ENCODE peak calls at places on chromosomes 13 and 19, in ten cellular contexts. M is neural crest cell, L is GM13976, K is ovary, J is stomach, D is heart right ventricle, Y is cardiac muscle cell, F is omental fat pad, E is kidney epithelial cell, O is AG10803. I is an unnamed sample.

GRCh38 chr19:51398096-51398704 is 7.8 kb upstream of the C19orf84 start:
- DNase-seq in F (no peak), O (peak), Y (peak), J (no peak), L (no peak), D (no peak), E (no peak), K (no peak), M (no peak), I (peak)

GRCh38 chr19:38494379-38494778 is 60.9 kb downstream of the RYR1 start:
- DNase-seq in E (no peak), D (no peak), K (no peak), Y (no peak), M (no peak), O (no peak), J (no peak), F (no peak), L (no peak), I (no peak)

GRCh38 chr19:18294467-18294864 is 13.0 kb upstream of the JUND start:
- DNase-seq in M (no peak), K (peak), D (no peak), F (no peak), Y (no peak), O (no peak), J (peak), E (no peak), L (peak), I (no peak)

GRCh38 chr13:95710313-95710712 is 33.4 kb downstream of the DNAJC3 start:
- DNase-seq in F (no peak), K (no peak), L (no peak), J (no peak), D (no peak), Y (no peak), O (peak), M (no peak), E (no peak), I (peak)

GRCh38 chr19:40592170-40592569 is 9.0 kb upstream of the LTBP4 start:
- DNase-seq in E (no peak), M (no peak), J (no peak), D (no peak), L (peak), F (no peak), Y (peak), K (no peak), O (peak), I (peak)

GRCh38 chr19:6056801-6057650 is 53.3 kb downstream of the RFX2 start:
- DNase-seq in L (no peak), O (peak), K (peak), Y (no peak), E (peak), F (peak), J (peak), D (peak), M (no peak), I (peak)

GRCh38 chr19:27796073-27796472 is 1416.9 kb downstream of the UQCRFS1 start:
- DNase-seq in J (no peak), O (no peak), L (no peak), F (no peak), K (no peak), D (no peak), Y (no peak), M (no peak), E (no peak), I (no peak)

GRCh38 chr13:69092615-69093322 is 1014.9 kb upstream of the ATXN8OS start:
- DNase-seq in M (no peak), F (no peak), J (no peak), O (no peak), E (no peak), L (no peak), Y (no peak), K (no peak), D (no peak), I (no peak)

GRCh38 chr19:58009666-58010301 is 7.2 kb upstream of the ZNF606 start:
- DNase-seq in L (peak), K (peak), F (no peak), E (peak), Y (peak), M (no peak), O (peak), J (peak), D (peak), I (peak)

GRCh38 chr13:75801388-75801787 is 165.3 kb downstream of the LMO7 start:
- DNase-seq in J (no peak), E (no peak), M (no peak), Y (no peak), K (no peak), F (no peak), D (no peak), O (no peak), L (no peak), I (no peak)

GRCh38 chr19:42468273-42468796 is 25.6 kb upstream of the CXCL17 start:
- DNase-seq in L (no peak), D (no peak), K (no peak), J (no peak), E (no peak), Y (no peak), F (no peak), O (peak), M (no peak), I (peak)

GRCh38 chr13:102856603-102857002 is 10.8 kb downstream of the ERCC5 start:
- DNase-seq in O (peak), F (no peak), K (no peak), Y (no peak), D (peak), L (no peak), M (no peak), J (peak), E (no peak), I (peak)

GRCh38 chr13:51523082-51523518 is 61.2 kb upstream of the WDFY2 start:
- DNase-seq in M (no peak), D (no peak), L (no peak), J (no peak), O (peak), K (no peak), Y (no peak), E (peak), F (no peak), I (peak)

GRCh38 chr19:46378268-46378667 is 31.4 kb downstream of the PPP5C start:
- DNase-seq in K (no peak), E (no peak), M (no peak), Y (no peak), L (no peak), F (no peak), J (no peak), D (no peak), O (peak), I (no peak)

GRCh38 chr13:25988655-25989054 is 63.2 kb downstream of the SHISA2 start:
- DNase-seq in M (no peak), F (no peak), L (no peak), D (no peak), Y (no peak), E (no peak), J (no peak), O (no peak), K (no peak), I (no peak)

GRCh38 chr19:27742041-27742440 is 1470.9 kb downstream of the UQCRFS1 start:
- DNase-seq in E (no peak), O (no peak), D (no peak), L (no peak), K (no peak), J (no peak), Y (no peak), M (no peak), F (no peak), I (no peak)

GRCh38 chr13:20869540-20869939 is 33.0 kb downstream of the XPO4 start:
- DNase-seq in L (no peak), K (no peak), J (no peak), O (peak), Y (no peak), E (no peak), M (no peak), D (no peak), F (no peak), I (no peak)

GRCh38 chr13:113756441-113757097 is 2.5 kb upstream of the TMEM255B start:
- DNase-seq in K (peak), O (no peak), M (no peak), Y (no peak), L (no peak), J (no peak), D (no peak), F (no peak), E (no peak), I (peak)

GRCh38 chr13:27578121-27579030 is 42.0 kb downstream of the LNX2 start:
- DNase-seq in D (no peak), O (peak), L (no peak), J (no peak), K (no peak), E (no peak), M (no peak), F (no peak), Y (no peak), I (peak)

GRCh38 chr19:13583753-13584152 is 77.5 kb upstream of the CACNA1A start:
- DNase-seq in Y (no peak), E (no peak), L (no peak), O (no peak), F (no peak), D (no peak), J (no peak), M (no peak), K (no peak), I (no peak)

GRCh38 chr19:13583114-13583513 is 76.8 kb upstream of the CACNA1A start:
- DNase-seq in K (no peak), J (no peak), F (no peak), L (no peak), M (no peak), E (no peak), O (no peak), D (no peak), Y (no peak), I (no peak)

GRCh38 chr19:13574933-13575332 is 68.7 kb upstream of the CACNA1A start:
- DNase-seq in F (no peak), J (no peak), O (peak), D (no peak), L (no peak), M (peak), E (no peak), K (no peak), Y (peak), I (no peak)

GRCh38 chr19:13576726-13577125 is 70.4 kb upstream of the CACNA1A start:
- DNase-seq in Y (no peak), E (no peak), D (no peak), O (no peak), M (no peak), L (no peak), K (no peak), F (no peak), J (no peak), I (no peak)

GRCh38 chr19:13579388-13580060 is 73.2 kb upstream of the CACNA1A start:
- DNase-seq in D (no peak), E (no peak), F (no peak), O (peak), Y (no peak), K (no peak), M (no peak), L (no peak), J (no peak), I (no peak)
- TF ChIP-seq CTCF in D (no peak), E (no peak), F (no peak), O (peak), Y (no peak), K (no peak), M (no peak), L (no peak), J (no peak), I (no peak)

GRCh38 chr13:64912141-64912540 is 2318.0 kb downstream of the PCDH9 start:
- DNase-seq in L (no peak), J (no peak), F (no peak), E (peak), Y (no peak), K (no peak), M (no peak), O (peak), D (no peak), I (peak)
- TF ChIP-seq CTCF in L (no peak), J (no peak), F (no peak), E (no peak), Y (no peak), K (no peak), M (no peak), O (no peak), D (no peak), I (no peak)

GRCh38 chr13:97559030-97559429 is 125.1 kb downstream of the RAP2A start:
- DNase-seq in D (no peak), Y (no peak), O (no peak), F (no peak), M (no peak), E (no peak), J (no peak), K (no peak), L (no peak), I (peak)

GRCh38 chr13:97559981-97560380 is 126.0 kb downstream of the RAP2A start:
- DNase-seq in O (no peak), Y (no peak), E (no peak), D (no peak), L (no peak), F (no peak), K (no peak), J (no peak), M (no peak), I (no peak)

GRCh38 chr13:97549201-97549600 is 115.2 kb downstream of the RAP2A start:
- DNase-seq in M (no peak), L (no peak), F (no peak), D (no peak), J (no peak), O (no peak), K (no peak), Y (no peak), E (no peak), I (no peak)

GRCh38 chr13:97555034-97555433 is 121.1 kb downstream of the RAP2A start:
- DNase-seq in J (no peak), F (no peak), E (no peak), O (no peak), K (no peak), Y (no peak), D (no peak), M (no peak), L (no peak), I (no peak)
- TF ChIP-seq CTCF in J (no peak), F (no peak), E (no peak), O (no peak), K (no peak), Y (no peak), D (no peak), M (no peak), L (no peak), I (no peak)

GRCh38 chr13:100547805-100548204 is 40.8 kb downstream of the GGACT start:
- DNase-seq in J (no peak), F (no peak), Y (peak), L (no peak), K (no peak), O (peak), E (no peak), M (no peak), D (no peak), I (peak)
- TF ChIP-seq CTCF in J (no peak), F (no peak), Y (no peak), L (no peak), K (no peak), O (no peak), E (no peak), M (no peak), D (no peak), I (no peak)

DNA sequence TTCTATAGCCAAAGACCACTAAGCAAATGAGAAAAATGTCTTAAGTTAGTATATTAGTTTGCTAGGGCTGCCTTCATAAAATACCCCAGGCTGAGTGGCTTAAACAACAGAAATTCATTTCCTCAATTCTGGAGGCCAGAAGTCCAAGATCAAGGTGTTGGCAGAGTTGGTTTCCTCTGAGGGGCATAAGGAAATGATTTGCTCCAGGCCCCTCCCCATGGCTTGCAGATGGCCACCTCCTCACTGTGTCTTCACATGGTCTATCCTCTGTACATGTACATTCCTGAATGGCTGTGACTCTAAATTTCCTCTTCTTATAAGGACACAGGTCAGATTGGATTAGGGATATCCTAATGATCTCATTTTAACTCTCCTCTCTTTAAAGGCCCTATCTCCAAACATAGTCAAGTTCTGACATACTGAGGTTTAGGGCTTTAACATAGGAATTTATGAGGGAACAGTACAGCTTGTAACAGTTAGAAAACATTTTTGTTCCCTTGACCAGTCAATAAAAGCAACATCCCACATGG is 307.4 kb downstream of the DIAPH3 start:
- DNase-seq in F (no peak), E (no peak), O (no peak), J (no peak), Y (no peak), L (no peak), D (no peak), K (no peak), M (no peak), I (no peak)
- TF ChIP-seq CTCF in F (no peak), E (no peak), O (no peak), J (no peak), Y (no peak), L (no peak), D (no peak), K (no peak), M (no peak), I (no peak)

GRCh38 chr13:91017031-91017668 is 330.3 kb upstream of the MIR17HG start:
- DNase-seq in Y (peak), L (peak), O (peak), M (peak), J (peak), F (no peak), K (no peak), E (no peak), D (no peak), I (peak)
- TF ChIP-seq CTCF in Y (peak), L (peak), O (peak), M (peak), J (no peak), F (no peak), K (no peak), E (peak), D (peak), I (peak)

DNA sequence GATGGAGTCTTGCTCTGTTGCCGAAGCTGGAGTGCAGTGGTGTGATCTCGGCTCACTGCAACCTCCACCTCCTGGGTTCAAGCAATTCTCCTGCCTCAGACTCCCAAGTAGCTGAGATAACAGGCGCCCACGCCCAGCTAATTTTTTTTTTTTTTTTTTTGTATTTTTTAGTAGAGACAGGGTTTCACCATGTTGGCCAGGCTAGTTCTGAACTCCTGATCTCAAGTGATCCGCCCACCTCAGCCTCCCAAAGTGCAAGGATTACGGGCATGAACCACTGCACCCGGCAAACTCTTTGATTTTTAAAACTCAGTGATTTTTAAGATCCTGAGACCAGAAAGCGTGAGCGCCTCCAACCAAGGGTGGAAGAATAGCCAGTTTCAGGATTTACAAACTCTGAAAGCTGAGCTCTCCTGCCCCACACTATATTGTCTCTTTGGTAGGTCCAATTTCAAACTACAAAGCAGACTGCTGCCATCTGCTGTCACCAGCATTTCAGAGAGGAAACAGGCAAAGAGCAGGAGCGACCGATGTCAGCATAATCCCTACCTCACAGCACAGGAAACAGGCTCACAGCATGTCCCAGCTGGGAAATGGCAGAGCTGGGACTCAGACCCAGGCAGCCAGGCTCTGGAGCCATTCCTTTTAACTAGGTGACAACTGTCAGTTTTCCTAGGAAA is 9.2 kb downstream of the NOSIP start:
- DNase-seq in L (no peak), D (no peak), Y (peak), M (no peak), K (no peak), F (no peak), J (peak), E (no peak), O (no peak), I (no peak)
- TF ChIP-seq CTCF in L (peak), D (peak), Y (no peak), M (no peak), K (no peak), F (no peak), J (no peak), E (peak), O (no peak), I (no peak)

GRCh38 chr19:1131718-1132552 is 28.1 kb downstream of the GPX4 start:
- DNase-seq in Y (peak), E (peak), J (peak), O (peak), K (peak), L (peak), M (peak), D (peak), F (peak), I (peak)
- TF ChIP-seq CTCF in Y (peak), E (no peak), J (no peak), O (peak), K (no peak), L (no peak), M (no peak), D (peak), F (no peak), I (no peak)